ENCODE peak calls at places on chromosome 18, in five cellular contexts. I is CD8-positive, alpha-beta memory T cell; R is MM.1S; B is astrocyte; J is tibial artery. F is an unnamed sample.

GRCh38 chr18:74498712-74499629 is 2.8 kb downstream of the CNDP2 start:
- DNase-seq in I (peak; percentile 87), R (peak; percentile 89), B (peak; percentile 12), J (peak; percentile 67), F (no peak)

GRCh38 chr18:45066868-45067267 is 386.2 kb downstream of the SETBP1 start:
- DNase-seq in I (no peak), R (no peak), J (no peak), B (no peak), F (no peak)

GRCh38 chr18:50687491-50687890 is 127.6 kb downstream of the MAPK4 start:
- DNase-seq in J (peak; percentile 52), R (no peak), B (no peak), I (no peak), F (no peak)

GRCh38 chr18:38801640-38802039 is 1236.0 kb upstream of the CELF4 start:
- DNase-seq in I (no peak), J (no peak), B (no peak), R (no peak), F (no peak)

GRCh38 chr18:61322265-61322873 is 10.9 kb upstream of the CDH20 start:
- DNase-seq in I (no peak), J (no peak), B (peak; percentile 7), R (peak; percentile 59), F (peak; percentile 38)

GRCh38 chr18:34911081-34911480 is 130.1 kb upstream of the MAPRE2 start:
- DNase-seq in J (no peak), B (peak; percentile 42), I (no peak), R (no peak), F (no peak)

GRCh38 chr18:6748241-6748640 is 18.7 kb downstream of the ARHGAP28 start:
- DNase-seq in I (no peak), B (no peak), J (no peak), R (no peak), F (no peak)

GRCh38 chr18:23311346-23312103 is 141.6 kb upstream of the RIOK3 start:
- DNase-seq in B (peak; percentile 98), J (peak; percentile 90), R (no peak), I (no peak), F (no peak)

GRCh38 chr18:10564975-10565773 is 39.3 kb downstream of the NAPG start:
- DNase-seq in B (no peak), R (no peak), J (no peak), I (no peak), F (no peak)

GRCh38 chr18:7908686-7909299 is 341.7 kb downstream of the PTPRM start:
- DNase-seq in B (no peak), R (no peak), I (no peak), J (no peak), F (no peak)

GRCh38 chr18:30177056-30177455 is 865.5 kb downstream of the DSC3 start:
- DNase-seq in J (no peak), B (peak; percentile 87), R (no peak), I (no peak), F (no peak)

GRCh38 chr18:47931707-47932103 is 1.2 kb upstream of the SMAD2 start:
- DNase-seq in I (peak; percentile 53), R (peak; percentile 66), J (no peak), B (no peak), F (peak; percentile 32)

GRCh38 chr18:11179959-11180519 is 30.7 kb upstream of the PIEZO2 start:
- DNase-seq in J (no peak), I (no peak), R (no peak), B (no peak), F (no peak)

GRCh38 chr18:10660485-10660884 is 134.7 kb downstream of the NAPG start:
- DNase-seq in B (peak; percentile 25), J (no peak), I (no peak), R (no peak), F (no peak)

GRCh38 chr18:11981633-11982366 is 493 bp downstream of the IMPA2 start:
- DNase-seq in B (no peak), I (no peak), R (peak; percentile 33), J (peak; percentile 70), F (peak; percentile 70)

GRCh38 chr18:6934859-6935258 is 182.7 kb downstream of the LAMA1 start:
- DNase-seq in B (no peak), R (no peak), J (no peak), I (no peak), F (no peak)

GRCh38 chr18:23531912-23532311 is 28.6 kb downstream of the RMC1 start:
- DNase-seq in B (no peak), R (no peak), J (no peak), I (no peak), F (no peak)

DNA sequence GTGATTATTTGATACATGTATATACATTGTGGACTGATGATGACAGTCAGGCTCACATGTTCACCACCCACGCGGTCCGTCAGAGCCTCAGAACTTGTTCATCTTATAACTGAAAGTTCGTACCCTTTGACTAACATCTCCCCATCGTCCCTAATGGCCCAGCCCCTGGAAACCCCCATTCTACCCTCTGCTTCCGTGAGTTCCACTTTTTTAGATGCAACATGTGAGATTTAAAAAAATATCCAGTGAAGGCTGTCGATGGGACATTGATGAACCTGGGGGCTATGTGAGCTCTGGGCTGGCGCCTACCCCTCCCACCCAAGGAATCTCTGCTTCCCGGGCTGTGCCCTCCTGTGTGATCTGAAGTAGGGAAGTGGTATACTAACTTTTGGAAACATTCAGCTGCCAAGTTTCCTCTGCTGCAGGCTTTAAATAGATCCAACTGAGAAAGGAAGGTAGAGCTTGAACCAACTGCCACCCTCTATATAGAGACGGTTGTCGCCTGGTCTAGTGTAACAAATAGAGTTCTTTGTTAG is 163.8 kb downstream of the FAM210A start:
- DNase-seq in R (no peak), J (no peak), I (peak; percentile 51), B (no peak), F (no peak)
- H3K4me1 ChIP-seq in R (peaks cover 8% of the 10 kb centered on the region), J (peaks cover 44% of the 10 kb centered on the region), I (peaks cover 4% of the 10 kb centered on the region), B (peaks cover 4% of the 10 kb centered on the region), F (no peaks in the 10 kb centered on the region)

GRCh38 chr18:32381761-32382160 is 88.9 kb downstream of the GAREM1 start:
- DNase-seq in R (no peak), I (no peak), B (no peak), J (no peak), F (no peak)
- H3K4me1 ChIP-seq in R (no peaks in the 10 kb centered on the region), I (no peaks in the 10 kb centered on the region), B (peaks cover 12% of the 10 kb centered on the region), J (peaks cover 12% of the 10 kb centered on the region), F (no peaks in the 10 kb centered on the region)

DNA sequence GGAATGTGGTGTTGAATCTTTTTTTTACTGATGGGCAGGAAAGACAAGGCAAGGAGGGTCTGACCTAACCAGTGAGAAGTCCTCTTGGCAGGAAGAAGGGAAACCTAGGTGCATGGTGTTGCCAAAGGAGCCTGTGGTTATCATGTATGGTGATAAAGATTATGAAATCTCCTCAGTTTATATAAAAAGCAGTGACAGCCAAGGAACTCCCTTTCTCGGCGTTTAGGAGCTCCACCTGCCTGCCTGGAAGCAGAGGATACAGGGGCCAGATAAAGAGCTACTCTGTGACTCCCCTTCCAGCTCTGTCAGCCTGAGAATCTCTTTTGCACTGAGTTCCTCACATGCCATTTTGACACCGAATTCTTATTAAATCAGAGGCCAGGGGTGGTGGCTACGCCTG is 26.1 kb downstream of the COLEC12 start:
- DNase-seq in R (no peak), J (no peak), I (no peak), B (peak; percentile 57), F (no peak)
- H3K4me1 ChIP-seq in R (no peaks in the 10 kb centered on the region), J (peaks cover 4% of the 10 kb centered on the region), I (no peaks in the 10 kb centered on the region), B (peaks cover 35% of the 10 kb centered on the region), F (peaks cover 18% of the 10 kb centered on the region)

DNA sequence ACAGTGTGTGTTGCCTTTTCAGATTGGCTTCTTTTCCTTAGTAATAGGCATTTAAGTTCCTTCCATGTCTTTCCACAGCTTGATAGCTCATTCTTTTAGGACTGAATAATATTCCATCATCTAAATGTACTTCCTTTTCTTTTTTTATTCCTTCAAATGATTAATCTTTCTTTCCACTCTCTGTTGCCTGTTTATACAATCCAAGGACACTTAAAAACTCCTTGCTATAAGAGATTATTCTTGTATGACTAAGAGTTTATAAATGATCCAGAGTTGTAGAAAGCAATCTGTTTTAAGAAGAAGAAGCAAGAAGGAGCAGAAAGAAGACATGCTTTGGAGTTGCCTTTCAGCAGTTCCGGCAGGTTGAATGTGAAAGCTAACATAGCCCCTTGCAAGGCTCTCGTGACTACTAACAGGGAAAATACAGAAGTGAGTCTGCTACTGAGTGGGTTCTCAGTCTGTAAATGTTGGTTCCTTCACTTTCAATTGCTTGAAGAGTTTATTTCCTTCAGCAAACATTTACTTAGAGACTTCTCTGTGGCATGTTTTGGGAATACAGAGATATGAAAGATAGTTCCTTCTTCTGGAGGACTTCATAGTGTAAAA is 123.0 kb downstream of the PMAIP1 start:
- DNase-seq in B (peak; percentile 68), I (no peak), J (no peak), R (no peak), F (no peak)
- H3K4me1 ChIP-seq in B (peaks cover 15% of the 10 kb centered on the region), I (no peaks in the 10 kb centered on the region), J (no peaks in the 10 kb centered on the region), R (no peaks in the 10 kb centered on the region), F (no peaks in the 10 kb centered on the region)